ENCODE peak calls at places on chromosome 3, in seven cellular contexts. One of them, this sample, is unnamed.

GRCh38 chr3:146274833-146275232 is 23.9 kb upstream of the PLSCR4 start:
- DNase-seq in AG04450: peak
- DNase-seq in stimulated activated CD4-positive, alpha-beta T cell treated with anti-CD3 and anti-CD28 coated beads, Interleukin-2, amount 100 ng/mL, for 48 hours: no peak
- DNase-seq in fibroblast of lung: peak
- DNase-seq in RWPE1: no peak
- DNase-seq in HTR-8/SVneo: no peak
- DNase-seq in stimulated activated CD8-positive, alpha-beta memory T cell treated with anti-CD3 and anti-CD28 coated beads, Interleukin-7, amount 100 ng/mL, for 1 hour: no peak
- DNase-seq in this sample: peak

GRCh38 chr3:112405845-112406244 is 72.9 kb downstream of the CD200 start:
- DNase-seq in AG04450: no peak
- DNase-seq in stimulated activated CD4-positive, alpha-beta T cell treated with anti-CD3 and anti-CD28 coated beads, Interleukin-2, amount 100 ng/mL, for 48 hours: peak
- DNase-seq in fibroblast of lung: no peak
- DNase-seq in RWPE1: no peak
- DNase-seq in HTR-8/SVneo: no peak
- DNase-seq in stimulated activated CD8-positive, alpha-beta memory T cell treated with anti-CD3 and anti-CD28 coated beads, Interleukin-7, amount 100 ng/mL, for 1 hour: no peak
- DNase-seq in this sample: no peak

GRCh38 chr3:19645093-19645492 is 288.9 kb downstream of the EFHB start:
- DNase-seq in AG04450: no peak
- DNase-seq in stimulated activated CD4-positive, alpha-beta T cell treated with anti-CD3 and anti-CD28 coated beads, Interleukin-2, amount 100 ng/mL, for 48 hours: no peak
- DNase-seq in fibroblast of lung: peak
- DNase-seq in RWPE1: no peak
- DNase-seq in HTR-8/SVneo: no peak
- DNase-seq in stimulated activated CD8-positive, alpha-beta memory T cell treated with anti-CD3 and anti-CD28 coated beads, Interleukin-7, amount 100 ng/mL, for 1 hour: no peak
- DNase-seq in this sample: no peak

GRCh38 chr3:159866201-159866746 is 122.4 kb upstream of the IL12A start:
- DNase-seq in AG04450: no peak
- DNase-seq in stimulated activated CD4-positive, alpha-beta T cell treated with anti-CD3 and anti-CD28 coated beads, Interleukin-2, amount 100 ng/mL, for 48 hours: no peak
- DNase-seq in fibroblast of lung: peak
- DNase-seq in RWPE1: no peak
- DNase-seq in HTR-8/SVneo: peak
- DNase-seq in stimulated activated CD8-positive, alpha-beta memory T cell treated with anti-CD3 and anti-CD28 coated beads, Interleukin-7, amount 100 ng/mL, for 1 hour: no peak
- DNase-seq in this sample: no peak

GRCh38 chr3:112403101-112403500 is 70.1 kb downstream of the CD200 start:
- DNase-seq in AG04450: no peak
- DNase-seq in stimulated activated CD4-positive, alpha-beta T cell treated with anti-CD3 and anti-CD28 coated beads, Interleukin-2, amount 100 ng/mL, for 48 hours: no peak
- DNase-seq in fibroblast of lung: no peak
- DNase-seq in RWPE1: no peak
- DNase-seq in HTR-8/SVneo: no peak
- DNase-seq in stimulated activated CD8-positive, alpha-beta memory T cell treated with anti-CD3 and anti-CD28 coated beads, Interleukin-7, amount 100 ng/mL, for 1 hour: no peak
- DNase-seq in this sample: no peak

GRCh38 chr3:195752538-195753331 is 32.0 kb downstream of the MUC20 start:
- DNase-seq in AG04450: no peak
- DNase-seq in stimulated activated CD4-positive, alpha-beta T cell treated with anti-CD3 and anti-CD28 coated beads, Interleukin-2, amount 100 ng/mL, for 48 hours: no peak
- DNase-seq in fibroblast of lung: no peak
- DNase-seq in RWPE1: no peak
- DNase-seq in HTR-8/SVneo: no peak
- DNase-seq in stimulated activated CD8-positive, alpha-beta memory T cell treated with anti-CD3 and anti-CD28 coated beads, Interleukin-7, amount 100 ng/mL, for 1 hour: no peak
- DNase-seq in this sample: no peak

GRCh38 chr3:193960485-193961172 is 175.3 kb upstream of the HES1 start:
- DNase-seq in AG04450: no peak
- DNase-seq in stimulated activated CD4-positive, alpha-beta T cell treated with anti-CD3 and anti-CD28 coated beads, Interleukin-2, amount 100 ng/mL, for 48 hours: no peak
- DNase-seq in fibroblast of lung: peak
- DNase-seq in RWPE1: no peak
- DNase-seq in HTR-8/SVneo: no peak
- DNase-seq in stimulated activated CD8-positive, alpha-beta memory T cell treated with anti-CD3 and anti-CD28 coated beads, Interleukin-7, amount 100 ng/mL, for 1 hour: no peak
- DNase-seq in this sample: no peak

GRCh38 chr3:15102256-15102655 is 3.3 kb upstream of the RBSN start:
- DNase-seq in AG04450: no peak
- DNase-seq in stimulated activated CD4-positive, alpha-beta T cell treated with anti-CD3 and anti-CD28 coated beads, Interleukin-2, amount 100 ng/mL, for 48 hours: no peak
- DNase-seq in fibroblast of lung: no peak
- DNase-seq in RWPE1: peak
- DNase-seq in HTR-8/SVneo: no peak
- DNase-seq in stimulated activated CD8-positive, alpha-beta memory T cell treated with anti-CD3 and anti-CD28 coated beads, Interleukin-7, amount 100 ng/mL, for 1 hour: no peak
- DNase-seq in this sample: no peak

GRCh38 chr3:21672303-21672702 is 78.7 kb downstream of the ZNF385D start:
- DNase-seq in AG04450: peak
- DNase-seq in stimulated activated CD4-positive, alpha-beta T cell treated with anti-CD3 and anti-CD28 coated beads, Interleukin-2, amount 100 ng/mL, for 48 hours: no peak
- DNase-seq in fibroblast of lung: peak
- DNase-seq in RWPE1: peak
- DNase-seq in HTR-8/SVneo: peak
- DNase-seq in stimulated activated CD8-positive, alpha-beta memory T cell treated with anti-CD3 and anti-CD28 coated beads, Interleukin-7, amount 100 ng/mL, for 1 hour: no peak
- DNase-seq in this sample: peak

GRCh38 chr3:127014536-127015281 is 31.8 kb downstream of the PLXNA1 start:
- DNase-seq in AG04450: no peak
- DNase-seq in stimulated activated CD4-positive, alpha-beta T cell treated with anti-CD3 and anti-CD28 coated beads, Interleukin-2, amount 100 ng/mL, for 48 hours: no peak
- DNase-seq in fibroblast of lung: no peak
- DNase-seq in RWPE1: no peak
- DNase-seq in HTR-8/SVneo: no peak
- DNase-seq in stimulated activated CD8-positive, alpha-beta memory T cell treated with anti-CD3 and anti-CD28 coated beads, Interleukin-7, amount 100 ng/mL, for 1 hour: no peak
- DNase-seq in this sample: no peak

GRCh38 chr3:55880357-55880756 is 393.3 kb upstream of the WNT5A start:
- DNase-seq in AG04450: no peak
- DNase-seq in stimulated activated CD4-positive, alpha-beta T cell treated with anti-CD3 and anti-CD28 coated beads, Interleukin-2, amount 100 ng/mL, for 48 hours: no peak
- DNase-seq in fibroblast of lung: no peak
- DNase-seq in RWPE1: peak
- DNase-seq in HTR-8/SVneo: no peak
- DNase-seq in stimulated activated CD8-positive, alpha-beta memory T cell treated with anti-CD3 and anti-CD28 coated beads, Interleukin-7, amount 100 ng/mL, for 1 hour: no peak
- DNase-seq in this sample: no peak

GRCh38 chr3:52429031-52429430 is 15.9 kb downstream of the SEMA3G start:
- DNase-seq in AG04450: no peak
- DNase-seq in stimulated activated CD4-positive, alpha-beta T cell treated with anti-CD3 and anti-CD28 coated beads, Interleukin-2, amount 100 ng/mL, for 48 hours: no peak
- DNase-seq in fibroblast of lung: no peak
- DNase-seq in RWPE1: no peak
- DNase-seq in HTR-8/SVneo: no peak
- DNase-seq in stimulated activated CD8-positive, alpha-beta memory T cell treated with anti-CD3 and anti-CD28 coated beads, Interleukin-7, amount 100 ng/mL, for 1 hour: no peak
- DNase-seq in this sample: no peak

GRCh38 chr3:76212679-76213078 is 427.3 kb upstream of the ZNF717 start:
- DNase-seq in AG04450: no peak
- DNase-seq in stimulated activated CD4-positive, alpha-beta T cell treated with anti-CD3 and anti-CD28 coated beads, Interleukin-2, amount 100 ng/mL, for 48 hours: no peak
- DNase-seq in fibroblast of lung: no peak
- DNase-seq in RWPE1: no peak
- DNase-seq in HTR-8/SVneo: no peak
- DNase-seq in stimulated activated CD8-positive, alpha-beta memory T cell treated with anti-CD3 and anti-CD28 coated beads, Interleukin-7, amount 100 ng/mL, for 1 hour: no peak
- DNase-seq in this sample: no peak

GRCh38 chr3:139930201-139930600 is 4.8 kb upstream of the CLSTN2 start:
- DNase-seq in AG04450: no peak
- DNase-seq in stimulated activated CD4-positive, alpha-beta T cell treated with anti-CD3 and anti-CD28 coated beads, Interleukin-2, amount 100 ng/mL, for 48 hours: no peak
- DNase-seq in fibroblast of lung: peak
- DNase-seq in RWPE1: no peak
- DNase-seq in HTR-8/SVneo: no peak
- DNase-seq in stimulated activated CD8-positive, alpha-beta memory T cell treated with anti-CD3 and anti-CD28 coated beads, Interleukin-7, amount 100 ng/mL, for 1 hour: no peak
- DNase-seq in this sample: no peak

GRCh38 chr3:35275768-35276167 is 363.6 kb upstream of the ARPP21 start:
- DNase-seq in AG04450: no peak
- DNase-seq in stimulated activated CD4-positive, alpha-beta T cell treated with anti-CD3 and anti-CD28 coated beads, Interleukin-2, amount 100 ng/mL, for 48 hours: no peak
- DNase-seq in fibroblast of lung: no peak
- DNase-seq in RWPE1: no peak
- DNase-seq in HTR-8/SVneo: no peak
- DNase-seq in stimulated activated CD8-positive, alpha-beta memory T cell treated with anti-CD3 and anti-CD28 coated beads, Interleukin-7, amount 100 ng/mL, for 1 hour: no peak
- DNase-seq in this sample: no peak

GRCh38 chr3:186241910-186242821 is 119.9 kb downstream of the DGKG start:
- DNase-seq in AG04450: no peak
- DNase-seq in stimulated activated CD4-positive, alpha-beta T cell treated with anti-CD3 and anti-CD28 coated beads, Interleukin-2, amount 100 ng/mL, for 48 hours: peak
- DNase-seq in fibroblast of lung: peak
- DNase-seq in RWPE1: peak
- DNase-seq in HTR-8/SVneo: peak
- DNase-seq in stimulated activated CD8-positive, alpha-beta memory T cell treated with anti-CD3 and anti-CD28 coated beads, Interleukin-7, amount 100 ng/mL, for 1 hour: no peak
- DNase-seq in this sample: peak

GRCh38 chr3:48470286-48470685 is 23.7 kb downstream of the ATRIP start:
- DNase-seq in AG04450: no peak
- DNase-seq in stimulated activated CD4-positive, alpha-beta T cell treated with anti-CD3 and anti-CD28 coated beads, Interleukin-2, amount 100 ng/mL, for 48 hours: no peak
- DNase-seq in fibroblast of lung: no peak
- DNase-seq in RWPE1: no peak
- DNase-seq in HTR-8/SVneo: no peak
- DNase-seq in stimulated activated CD8-positive, alpha-beta memory T cell treated with anti-CD3 and anti-CD28 coated beads, Interleukin-7, amount 100 ng/mL, for 1 hour: no peak
- DNase-seq in this sample: no peak

GRCh38 chr3:100245932-100246331 is 14.9 kb upstream of the TBC1D23 start:
- DNase-seq in AG04450: no peak
- DNase-seq in stimulated activated CD4-positive, alpha-beta T cell treated with anti-CD3 and anti-CD28 coated beads, Interleukin-2, amount 100 ng/mL, for 48 hours: peak
- DNase-seq in fibroblast of lung: peak
- DNase-seq in RWPE1: no peak
- DNase-seq in HTR-8/SVneo: no peak
- DNase-seq in stimulated activated CD8-positive, alpha-beta memory T cell treated with anti-CD3 and anti-CD28 coated beads, Interleukin-7, amount 100 ng/mL, for 1 hour: no peak
- DNase-seq in this sample: no peak

GRCh38 chr3:123936400-123936799 is 24.6 kb downstream of the CCDC14 start:
- DNase-seq in AG04450: no peak
- DNase-seq in stimulated activated CD4-positive, alpha-beta T cell treated with anti-CD3 and anti-CD28 coated beads, Interleukin-2, amount 100 ng/mL, for 48 hours: no peak
- DNase-seq in fibroblast of lung: no peak
- DNase-seq in RWPE1: no peak
- DNase-seq in HTR-8/SVneo: no peak
- DNase-seq in stimulated activated CD8-positive, alpha-beta memory T cell treated with anti-CD3 and anti-CD28 coated beads, Interleukin-7, amount 100 ng/mL, for 1 hour: no peak
- DNase-seq in this sample: no peak

GRCh38 chr3:120559228-120560061 is 36.7 kb upstream of the NDUFB4 start:
- DNase-seq in AG04450: peak
- DNase-seq in stimulated activated CD4-positive, alpha-beta T cell treated with anti-CD3 and anti-CD28 coated beads, Interleukin-2, amount 100 ng/mL, for 48 hours: no peak
- DNase-seq in fibroblast of lung: peak
- DNase-seq in RWPE1: peak
- DNase-seq in HTR-8/SVneo: peak
- DNase-seq in stimulated activated CD8-positive, alpha-beta memory T cell treated with anti-CD3 and anti-CD28 coated beads, Interleukin-7, amount 100 ng/mL, for 1 hour: no peak
- DNase-seq in this sample: no peak

GRCh38 chr3:122629763-122630162 is 50.9 kb upstream of the PARP14 start:
- DNase-seq in AG04450: no peak
- DNase-seq in stimulated activated CD4-positive, alpha-beta T cell treated with anti-CD3 and anti-CD28 coated beads, Interleukin-2, amount 100 ng/mL, for 48 hours: no peak
- DNase-seq in fibroblast of lung: no peak
- DNase-seq in RWPE1: no peak
- DNase-seq in HTR-8/SVneo: no peak
- DNase-seq in stimulated activated CD8-positive, alpha-beta memory T cell treated with anti-CD3 and anti-CD28 coated beads, Interleukin-7, amount 100 ng/mL, for 1 hour: no peak
- DNase-seq in this sample: no peak

GRCh38 chr3:119314821-119315220 is 20.6 kb downstream of the ARHGAP31 start:
- DNase-seq in AG04450: no peak
- DNase-seq in stimulated activated CD4-positive, alpha-beta T cell treated with anti-CD3 and anti-CD28 coated beads, Interleukin-2, amount 100 ng/mL, for 48 hours: no peak
- DNase-seq in fibroblast of lung: no peak
- DNase-seq in RWPE1: no peak
- DNase-seq in HTR-8/SVneo: no peak
- DNase-seq in stimulated activated CD8-positive, alpha-beta memory T cell treated with anti-CD3 and anti-CD28 coated beads, Interleukin-7, amount 100 ng/mL, for 1 hour: no peak
- DNase-seq in this sample: no peak

GRCh38 chr3:112038863-112039262 is 4.3 kb downstream of the TMPRSS7 start:
- DNase-seq in AG04450: no peak
- DNase-seq in stimulated activated CD4-positive, alpha-beta T cell treated with anti-CD3 and anti-CD28 coated beads, Interleukin-2, amount 100 ng/mL, for 48 hours: no peak
- DNase-seq in fibroblast of lung: peak
- DNase-seq in RWPE1: peak
- DNase-seq in HTR-8/SVneo: no peak
- DNase-seq in stimulated activated CD8-positive, alpha-beta memory T cell treated with anti-CD3 and anti-CD28 coated beads, Interleukin-7, amount 100 ng/mL, for 1 hour: no peak
- DNase-seq in this sample: no peak

GRCh38 chr3:7209098-7209497 is 348.2 kb downstream of the GRM7 start:
- DNase-seq in AG04450: no peak
- DNase-seq in stimulated activated CD4-positive, alpha-beta T cell treated with anti-CD3 and anti-CD28 coated beads, Interleukin-2, amount 100 ng/mL, for 48 hours: no peak
- DNase-seq in fibroblast of lung: no peak
- DNase-seq in RWPE1: no peak
- DNase-seq in HTR-8/SVneo: no peak
- DNase-seq in stimulated activated CD8-positive, alpha-beta memory T cell treated with anti-CD3 and anti-CD28 coated beads, Interleukin-7, amount 100 ng/mL, for 1 hour: no peak
- DNase-seq in this sample: no peak

GRCh38 chr3:111603679-111604643 is 8.8 kb upstream of the ZBED2 start:
- DNase-seq in AG04450: no peak
- DNase-seq in stimulated activated CD4-positive, alpha-beta T cell treated with anti-CD3 and anti-CD28 coated beads, Interleukin-2, amount 100 ng/mL, for 48 hours: no peak
- DNase-seq in fibroblast of lung: no peak
- DNase-seq in RWPE1: no peak
- DNase-seq in HTR-8/SVneo: no peak
- DNase-seq in stimulated activated CD8-positive, alpha-beta memory T cell treated with anti-CD3 and anti-CD28 coated beads, Interleukin-7, amount 100 ng/mL, for 1 hour: no peak
- DNase-seq in this sample: no peak